ENCODE peak calls at places on chromosomes 2 and 18, in nine cellular contexts. One of them, this sample, is unnamed.

GRCh38 chr2:39094717-39095363 is 26.0 kb downstream of the SOS1 start:
- DNase-seq in RWPE1: no peak
- DNase-seq in coronary artery: no peak
- DNase-seq in fibroblast of the aortic adventitia: peak
- DNase-seq in heart left ventricle: no peak
- DNase-seq in astrocyte of the cerebellum: no peak
- DNase-seq in body of pancreas: no peak
- DNase-seq in GM23338: no peak
- DNase-seq in nephron progenitor cell: no peak
- DNase-seq in this sample: peak

GRCh38 chr2:239400000-239400831 is 604 bp downstream of the HDAC4 start:
- DNase-seq in nephron progenitor cell: peak
- DNase-seq in fibroblast of the aortic adventitia: no peak
- DNase-seq in body of pancreas: no peak
- DNase-seq in coronary artery: peak
- DNase-seq in GM23338: no peak
- DNase-seq in heart left ventricle: no peak
- DNase-seq in astrocyte of the cerebellum: no peak
- DNase-seq in RWPE1: peak
- DNase-seq in this sample: peak

GRCh38 chr2:46967990-46968647 is 52.5 kb upstream of the MCFD2 start:
- DNase-seq in RWPE1: peak
- DNase-seq in coronary artery: peak
- DNase-seq in fibroblast of the aortic adventitia: peak
- DNase-seq in GM23338: no peak
- DNase-seq in nephron progenitor cell: no peak
- DNase-seq in astrocyte of the cerebellum: peak
- DNase-seq in heart left ventricle: peak
- DNase-seq in body of pancreas: peak
- DNase-seq in this sample: peak

GRCh38 chr2:236505648-236506047 is 64.0 kb upstream of the ACKR3 start:
- DNase-seq in heart left ventricle: no peak
- DNase-seq in GM23338: no peak
- DNase-seq in nephron progenitor cell: no peak
- DNase-seq in RWPE1: no peak
- DNase-seq in fibroblast of the aortic adventitia: no peak
- DNase-seq in coronary artery: no peak
- DNase-seq in body of pancreas: no peak
- DNase-seq in astrocyte of the cerebellum: no peak
- DNase-seq in this sample: no peak

GRCh38 chr18:62778976-62779869 is 63.9 kb downstream of the PHLPP1 start:
- DNase-seq in fibroblast of the aortic adventitia: no peak
- DNase-seq in heart left ventricle: no peak
- DNase-seq in coronary artery: no peak
- DNase-seq in GM23338: peak
- DNase-seq in body of pancreas: no peak
- DNase-seq in RWPE1: no peak
- DNase-seq in astrocyte of the cerebellum: no peak
- DNase-seq in nephron progenitor cell: no peak
- DNase-seq in this sample: no peak

GRCh38 chr2:8558096-8558495 is 123.8 kb upstream of the ID2 start:
- DNase-seq in fibroblast of the aortic adventitia: no peak
- DNase-seq in nephron progenitor cell: no peak
- DNase-seq in RWPE1: no peak
- DNase-seq in body of pancreas: no peak
- DNase-seq in heart left ventricle: peak
- DNase-seq in GM23338: no peak
- DNase-seq in astrocyte of the cerebellum: no peak
- DNase-seq in coronary artery: no peak
- DNase-seq in this sample: no peak

GRCh38 chr2:232929303-232930123 is 59.4 kb downstream of the SNORC start:
- DNase-seq in coronary artery: no peak
- DNase-seq in fibroblast of the aortic adventitia: no peak
- DNase-seq in heart left ventricle: no peak
- DNase-seq in nephron progenitor cell: no peak
- DNase-seq in astrocyte of the cerebellum: no peak
- DNase-seq in RWPE1: no peak
- DNase-seq in GM23338: no peak
- DNase-seq in body of pancreas: peak
- DNase-seq in this sample: no peak

GRCh38 chr18:74184875-74185274 is 36.6 kb downstream of the TIMM21 start:
- DNase-seq in GM23338: peak
- DNase-seq in body of pancreas: no peak
- DNase-seq in nephron progenitor cell: no peak
- DNase-seq in astrocyte of the cerebellum: no peak
- DNase-seq in heart left ventricle: no peak
- DNase-seq in coronary artery: no peak
- DNase-seq in RWPE1: no peak
- DNase-seq in fibroblast of the aortic adventitia: no peak
- DNase-seq in this sample: no peak

GRCh38 chr2:9768388-9768787 is 74.9 kb upstream of the TAF1B start:
- DNase-seq in coronary artery: no peak
- DNase-seq in astrocyte of the cerebellum: no peak
- DNase-seq in nephron progenitor cell: peak
- DNase-seq in GM23338: peak
- DNase-seq in RWPE1: no peak
- DNase-seq in fibroblast of the aortic adventitia: no peak
- DNase-seq in body of pancreas: peak
- DNase-seq in heart left ventricle: no peak
- DNase-seq in this sample: no peak

GRCh38 chr2:176488446-176488845 is 219.2 kb downstream of the MTX2 start:
- DNase-seq in nephron progenitor cell: no peak
- DNase-seq in RWPE1: no peak
- DNase-seq in coronary artery: no peak
- DNase-seq in heart left ventricle: no peak
- DNase-seq in GM23338: no peak
- DNase-seq in body of pancreas: no peak
- DNase-seq in astrocyte of the cerebellum: no peak
- DNase-seq in fibroblast of the aortic adventitia: peak
- DNase-seq in this sample: no peak

GRCh38 chr2:218953366-218953954 is 6.0 kb upstream of the CDK5R2 start:
- DNase-seq in coronary artery: no peak
- DNase-seq in heart left ventricle: no peak
- DNase-seq in GM23338: peak
- DNase-seq in nephron progenitor cell: no peak
- DNase-seq in body of pancreas: no peak
- DNase-seq in fibroblast of the aortic adventitia: no peak
- DNase-seq in RWPE1: no peak
- DNase-seq in astrocyte of the cerebellum: no peak
- DNase-seq in this sample: no peak

GRCh38 chr2:118850171-118850900 is 2.9 kb upstream of the EN1 start:
- DNase-seq in coronary artery: no peak
- DNase-seq in heart left ventricle: no peak
- DNase-seq in nephron progenitor cell: no peak
- DNase-seq in fibroblast of the aortic adventitia: no peak
- DNase-seq in body of pancreas: no peak
- DNase-seq in RWPE1: no peak
- DNase-seq in astrocyte of the cerebellum: no peak
- DNase-seq in GM23338: peak
- DNase-seq in this sample: no peak

GRCh38 chr2:224838335-224838734 is 122.2 kb upstream of the CCDC195 start:
- DNase-seq in nephron progenitor cell: no peak
- DNase-seq in coronary artery: no peak
- DNase-seq in astrocyte of the cerebellum: peak
- DNase-seq in body of pancreas: no peak
- DNase-seq in RWPE1: no peak
- DNase-seq in heart left ventricle: no peak
- DNase-seq in fibroblast of the aortic adventitia: peak
- DNase-seq in GM23338: no peak
- DNase-seq in this sample: no peak

DNA sequence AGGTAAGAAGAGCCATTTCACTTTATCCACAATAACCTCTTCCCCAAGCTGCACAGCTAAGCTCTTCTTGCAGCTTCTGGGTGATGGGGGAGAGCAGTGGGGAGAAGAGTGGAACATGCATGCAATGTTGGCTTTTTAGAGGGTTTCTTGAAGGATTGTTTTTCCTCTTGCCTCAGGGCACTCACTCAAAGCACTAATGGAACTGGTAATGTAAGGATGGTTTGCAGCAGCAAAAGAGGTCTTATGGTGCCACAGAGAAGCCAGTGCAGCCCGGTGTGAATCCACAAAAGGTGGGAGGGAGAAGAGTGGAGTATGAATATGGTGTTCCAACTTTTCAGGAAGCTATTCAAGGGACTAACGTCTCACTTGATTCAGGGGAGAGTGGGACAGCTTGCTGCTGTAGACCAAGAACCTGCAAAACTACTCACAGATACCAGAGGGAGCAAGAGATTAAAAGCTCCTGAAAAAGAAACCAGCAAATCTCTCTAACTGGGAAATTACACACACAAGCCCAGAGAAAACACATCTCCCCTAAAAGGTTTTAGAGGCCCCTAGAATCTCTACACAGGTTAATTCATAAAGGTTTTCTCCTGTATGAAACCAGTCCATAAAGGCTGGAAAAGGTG is 116.4 kb downstream of the CHN1 start:
- DNase-seq in GM23338: peak
- DNase-seq in astrocyte of the cerebellum: no peak
- DNase-seq in body of pancreas: no peak
- DNase-seq in heart left ventricle: no peak
- DNase-seq in coronary artery: no peak
- DNase-seq in fibroblast of the aortic adventitia: no peak
- DNase-seq in nephron progenitor cell: no peak
- DNase-seq in RWPE1: no peak
- DNase-seq in this sample: no peak
- TF ChIP-seq CTCF in GM23338: peak
- TF ChIP-seq CTCF in astrocyte of the cerebellum: peak
- TF ChIP-seq CTCF in body of pancreas: no peak
- TF ChIP-seq CTCF in heart left ventricle: no peak
- TF ChIP-seq CTCF in coronary artery: no peak
- TF ChIP-seq CTCF in fibroblast of the aortic adventitia: no peak
- TF ChIP-seq CTCF in nephron progenitor cell: no peak
- TF ChIP-seq CTCF in RWPE1: no peak
- TF ChIP-seq CTCF in this sample: no peak

GRCh38 chr2:171999125-171999524 is 628 bp upstream of the METAP1D start:
- DNase-seq in RWPE1: no peak
- DNase-seq in nephron progenitor cell: no peak
- DNase-seq in astrocyte of the cerebellum: no peak
- DNase-seq in GM23338: peak
- DNase-seq in fibroblast of the aortic adventitia: no peak
- DNase-seq in heart left ventricle: no peak
- DNase-seq in coronary artery: no peak
- DNase-seq in body of pancreas: no peak
- DNase-seq in this sample: no peak

GRCh38 chr2:172000696-172001361 is 1.1 kb downstream of the METAP1D start:
- DNase-seq in coronary artery: no peak
- DNase-seq in RWPE1: no peak
- DNase-seq in nephron progenitor cell: no peak
- DNase-seq in fibroblast of the aortic adventitia: no peak
- DNase-seq in astrocyte of the cerebellum: no peak
- DNase-seq in GM23338: no peak
- DNase-seq in heart left ventricle: no peak
- DNase-seq in body of pancreas: no peak
- DNase-seq in this sample: peak

GRCh38 chr2:171996021-171996420 is 3.7 kb upstream of the METAP1D start:
- DNase-seq in nephron progenitor cell: no peak
- DNase-seq in coronary artery: no peak
- DNase-seq in GM23338: no peak
- DNase-seq in fibroblast of the aortic adventitia: no peak
- DNase-seq in astrocyte of the cerebellum: no peak
- DNase-seq in RWPE1: no peak
- DNase-seq in body of pancreas: no peak
- DNase-seq in heart left ventricle: no peak
- DNase-seq in this sample: no peak

GRCh38 chr2:171995586-171995985 is 4.2 kb upstream of the METAP1D start:
- DNase-seq in fibroblast of the aortic adventitia: no peak
- DNase-seq in body of pancreas: no peak
- DNase-seq in GM23338: no peak
- DNase-seq in astrocyte of the cerebellum: no peak
- DNase-seq in coronary artery: no peak
- DNase-seq in heart left ventricle: no peak
- DNase-seq in RWPE1: no peak
- DNase-seq in nephron progenitor cell: no peak
- DNase-seq in this sample: no peak

DNA sequence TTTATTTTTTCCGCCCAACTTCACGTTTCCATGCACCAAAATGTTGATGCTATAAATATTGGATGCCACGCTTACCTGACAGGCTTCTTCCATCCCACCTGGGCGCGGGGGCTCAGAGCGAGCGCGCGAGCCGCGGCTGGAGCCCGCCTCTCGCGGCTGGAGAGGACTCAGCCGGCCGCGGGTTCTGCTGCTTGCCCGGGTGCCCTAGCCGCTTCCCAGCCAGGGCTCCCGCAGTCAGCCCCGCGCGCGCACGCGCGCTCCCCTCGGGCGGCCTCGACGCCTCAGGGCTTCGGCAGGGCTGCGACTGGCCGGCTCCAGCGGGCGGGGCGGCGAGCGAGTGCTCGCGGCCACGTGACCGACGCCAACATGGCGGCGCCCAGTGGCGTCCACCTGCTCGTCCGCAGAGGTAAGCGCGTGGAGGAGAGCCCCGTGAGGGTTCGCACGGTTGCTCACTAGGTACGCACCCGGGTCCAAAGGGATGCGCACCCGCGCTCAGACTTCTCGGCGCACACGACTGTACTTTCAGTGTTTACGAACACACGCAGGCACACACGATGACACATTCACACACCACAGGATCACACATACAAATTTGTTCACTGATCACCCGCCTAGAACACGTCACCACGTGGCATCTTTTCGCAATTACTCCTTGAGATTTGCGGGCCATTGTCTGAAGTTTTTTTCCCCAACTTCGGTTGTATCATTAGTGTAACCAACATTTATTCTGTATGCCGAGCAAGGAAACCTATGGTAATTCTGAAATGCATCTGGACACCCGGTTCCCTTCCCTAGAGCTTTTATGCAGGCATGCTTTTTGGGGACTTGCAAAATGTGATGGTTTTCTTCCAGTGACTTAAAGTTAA is at the start of gene METAP1D:
- DNase-seq in fibroblast of the aortic adventitia: peak
- DNase-seq in heart left ventricle: peak
- DNase-seq in body of pancreas: peak
- DNase-seq in coronary artery: peak
- DNase-seq in GM23338: peak
- DNase-seq in astrocyte of the cerebellum: peak
- DNase-seq in nephron progenitor cell: peak
- DNase-seq in RWPE1: peak
- DNase-seq in this sample: peak
- TF ChIP-seq CTCF in fibroblast of the aortic adventitia: peak
- TF ChIP-seq CTCF in heart left ventricle: no peak
- TF ChIP-seq CTCF in body of pancreas: peak
- TF ChIP-seq CTCF in coronary artery: no peak
- TF ChIP-seq CTCF in GM23338: no peak
- TF ChIP-seq CTCF in astrocyte of the cerebellum: no peak
- TF ChIP-seq CTCF in nephron progenitor cell: no peak
- TF ChIP-seq CTCF in RWPE1: no peak
- TF ChIP-seq CTCF in this sample: no peak

GRCh38 chr2:7379799-7380198 is 462.6 kb downstream of the RNF144A start:
- DNase-seq in heart left ventricle: no peak
- DNase-seq in nephron progenitor cell: no peak
- DNase-seq in body of pancreas: peak
- DNase-seq in astrocyte of the cerebellum: no peak
- DNase-seq in GM23338: peak
- DNase-seq in RWPE1: no peak
- DNase-seq in fibroblast of the aortic adventitia: no peak
- DNase-seq in coronary artery: no peak
- DNase-seq in this sample: peak
- TF ChIP-seq CTCF in heart left ventricle: no peak
- TF ChIP-seq CTCF in nephron progenitor cell: no peak
- TF ChIP-seq CTCF in body of pancreas: peak
- TF ChIP-seq CTCF in astrocyte of the cerebellum: peak
- TF ChIP-seq CTCF in GM23338: peak
- TF ChIP-seq CTCF in RWPE1: no peak
- TF ChIP-seq CTCF in fibroblast of the aortic adventitia: no peak
- TF ChIP-seq CTCF in coronary artery: no peak
- TF ChIP-seq CTCF in this sample: peak

GRCh38 chr2:75186829-75187228 is 12.5 kb downstream of the TACR1 start:
- DNase-seq in fibroblast of the aortic adventitia: no peak
- DNase-seq in coronary artery: no peak
- DNase-seq in astrocyte of the cerebellum: no peak
- DNase-seq in nephron progenitor cell: no peak
- DNase-seq in body of pancreas: no peak
- DNase-seq in heart left ventricle: no peak
- DNase-seq in RWPE1: no peak
- DNase-seq in GM23338: no peak
- DNase-seq in this sample: no peak
- TF ChIP-seq CTCF in fibroblast of the aortic adventitia: no peak
- TF ChIP-seq CTCF in coronary artery: no peak
- TF ChIP-seq CTCF in astrocyte of the cerebellum: no peak
- TF ChIP-seq CTCF in nephron progenitor cell: no peak
- TF ChIP-seq CTCF in body of pancreas: no peak
- TF ChIP-seq CTCF in heart left ventricle: no peak
- TF ChIP-seq CTCF in RWPE1: no peak
- TF ChIP-seq CTCF in GM23338: no peak
- TF ChIP-seq CTCF in this sample: no peak